ENCODE peak calls at places on chromosome 5, in ten cellular contexts. V, U, Q, Y, C, J, M, O, I and P are unnamed samples. For H3K4me1, the result is how much of the 10 kb centered on the place peaks cover.

GRCh38 chr5:9661316-9662015 is 31.3 kb upstream of the TAS2R1 start:
- DNase-seq in V (no peak), U (no peak), Q (no peak), Y (no peak), C (no peak), J (no peak), M (no peak), O (no peak), I (no peak), P (no peak)

GRCh38 chr5:145218982-145219381 is 616.2 kb downstream of the PRELID2 start:
- DNase-seq in V (no peak), U (no peak), Q (no peak), Y (no peak), C (no peak), J (no peak), M (no peak), O (no peak), I (no peak), P (no peak)

GRCh38 chr5:174504266-174504726 is 220.1 kb upstream of the MSX2 start:
- DNase-seq in V (no peak), U (no peak), Q (no peak), Y (no peak), C (no peak), J (no peak), M (no peak), O (no peak), I (no peak), P (no peak)

GRCh38 chr5:43010956-43011355 is 29.2 kb downstream of the ANXA2R start:
- DNase-seq in V (no peak), U (peak), Q (no peak), Y (no peak), C (no peak), J (no peak), M (no peak), O (no peak), I (no peak), P (no peak)

GRCh38 chr5:135490245-135491037 is 38.3 kb upstream of the TIFAB start:
- DNase-seq in V (peak), U (no peak), Q (no peak), Y (no peak), C (peak), J (no peak), M (no peak), O (no peak), I (no peak), P (no peak)

GRCh38 chr5:178467261-178468195 is 122.7 kb downstream of the COL23A1 start:
- DNase-seq in V (no peak), U (peak), Q (no peak), Y (peak), C (peak), J (no peak), M (peak), O (peak), I (no peak), P (peak)

GRCh38 chr5:39219433-39219832 is at the start of gene FYB1:
- DNase-seq in V (no peak), U (no peak), Q (no peak), Y (peak), C (no peak), J (no peak), M (peak), O (peak), I (no peak), P (peak)

GRCh38 chr5:80109549-80110478 is 74.7 kb downstream of the THBS4 start:
- DNase-seq in V (peak), U (no peak), Q (no peak), Y (peak), C (peak), J (no peak), M (peak), O (peak), I (no peak), P (no peak)

GRCh38 chr5:63439537-63439936 is 522.7 kb downstream of the HTR1A start:
- DNase-seq in V (no peak), U (no peak), Q (no peak), Y (no peak), C (no peak), J (no peak), M (no peak), O (no peak), I (no peak), P (peak)

GRCh38 chr5:150368526-150368925 is 11.0 kb downstream of the TCOF1 start:
- DNase-seq in V (no peak), U (no peak), Q (no peak), Y (no peak), C (no peak), J (no peak), M (no peak), O (no peak), I (no peak), P (peak)

GRCh38 chr5:117209479-117209878 is 634.9 kb upstream of the SEMA6A start:
- DNase-seq in V (no peak), U (no peak), Q (no peak), Y (no peak), C (no peak), J (no peak), M (no peak), O (no peak), I (no peak), P (no peak)
- H3K4me1 ChIP-seq in V (under half), U (under half), Q (under half), Y (under half), C (under half), J (under half), M (under half), O (under half), I (under half), P (under half)

GRCh38 chr5:151697452-151697851 is 10.7 kb upstream of the SPARC start:
- DNase-seq in V (no peak), U (no peak), Q (no peak), Y (no peak), C (no peak), J (no peak), M (no peak), O (no peak), I (no peak), P (no peak)
- H3K4me1 ChIP-seq in V (under half), U (under half), Q (under half), Y (under half), C (under half), J (under half), M (under half), O (under half), I (under half), P (under half)

GRCh38 chr5:78638423-78638822 is 10.1 kb downstream of the LHFPL2 start:
- DNase-seq in V (peak), U (peak), Q (peak), Y (peak), C (peak), J (peak), M (peak), O (peak), I (no peak), P (no peak)
- H3K4me1 ChIP-seq in V (half or more), U (under half), Q (half or more), Y (under half), C (half or more), J (under half), M (half or more), O (half or more), I (under half), P (under half)

GRCh38 chr5:125160787-125161502 is 414.5 kb upstream of the ZNF608 start:
- DNase-seq in V (peak), U (no peak), Q (no peak), Y (no peak), C (peak), J (peak), M (no peak), O (no peak), I (no peak), P (peak)

GRCh38 chr5:125162714-125163113 is 416.3 kb upstream of the ZNF608 start:
- DNase-seq in V (no peak), U (no peak), Q (no peak), Y (no peak), C (no peak), J (no peak), M (no peak), O (no peak), I (no peak), P (no peak)
- H3K4me1 ChIP-seq in V (under half), U (under half), Q (under half), Y (under half), C (under half), J (under half), M (under half), O (under half), I (under half), P (under half)

GRCh38 chr5:139306197-139306596 is 12.7 kb downstream of the MATR3 start:
- DNase-seq in V (no peak), U (no peak), Q (no peak), Y (no peak), C (no peak), J (no peak), M (no peak), O (no peak), I (peak), P (no peak)
- H3K4me1 ChIP-seq in V (half or more), U (under half), Q (half or more), Y (under half), C (under half), J (under half), M (half or more), O (half or more), I (under half), P (half or more)

GRCh38 chr5:78587775-78588291 is 60.7 kb downstream of the LHFPL2 start:
- DNase-seq in V (no peak), U (no peak), Q (no peak), Y (no peak), C (no peak), J (no peak), M (peak), O (no peak), I (no peak), P (no peak)

GRCh38 chr5:78586251-78586650 is 62.3 kb downstream of the LHFPL2 start:
- DNase-seq in V (no peak), U (no peak), Q (no peak), Y (no peak), C (peak), J (no peak), M (peak), O (no peak), I (no peak), P (no peak)

GRCh38 chr5:78589928-78590327 is 58.6 kb downstream of the LHFPL2 start:
- DNase-seq in V (no peak), U (no peak), Q (no peak), Y (no peak), C (no peak), J (no peak), M (no peak), O (no peak), I (no peak), P (no peak)

GRCh38 chr5:78587081-78587774 is 61.3 kb downstream of the LHFPL2 start:
- DNase-seq in V (no peak), U (no peak), Q (no peak), Y (no peak), C (no peak), J (no peak), M (no peak), O (no peak), I (no peak), P (no peak)

DNA sequence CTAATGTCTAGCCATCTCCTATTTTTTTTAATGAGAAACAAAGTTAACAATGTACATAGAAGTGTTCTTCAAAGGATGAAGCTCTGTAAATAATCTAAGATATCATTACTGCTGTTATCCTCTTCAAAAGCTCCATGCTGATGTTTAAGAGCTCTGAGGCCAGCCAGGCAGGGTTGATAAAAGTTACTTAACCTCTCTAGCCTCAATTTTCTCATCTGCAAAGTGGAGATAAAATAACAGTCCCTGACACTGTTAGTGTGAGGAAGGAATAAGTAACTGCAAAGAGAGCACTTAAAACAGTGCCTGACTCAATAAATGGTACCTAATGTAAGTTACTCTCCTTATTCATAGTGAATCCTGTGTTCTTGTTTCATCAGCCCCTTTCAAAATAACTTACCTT is 60.1 kb downstream of the LHFPL2 start:
- DNase-seq in V (no peak), U (no peak), Q (no peak), Y (no peak), C (no peak), J (no peak), M (no peak), O (no peak), I (no peak), P (no peak)
- H3K4me1 ChIP-seq in V (under half), U (under half), Q (half or more), Y (under half), C (under half), J (under half), M (half or more), O (under half), I (under half), P (under half)

GRCh38 chr5:140296289-140296688 is 6.6 kb downstream of the PFDN1 start:
- DNase-seq in V (no peak), U (no peak), Q (no peak), Y (no peak), C (no peak), J (no peak), M (no peak), O (no peak), I (no peak), P (no peak)

GRCh38 chr5:140295414-140295813 is 7.5 kb downstream of the PFDN1 start:
- DNase-seq in V (peak), U (peak), Q (no peak), Y (no peak), C (peak), J (no peak), M (peak), O (no peak), I (peak), P (no peak)

GRCh38 chr5:140293091-140293996 is 9.6 kb downstream of the PFDN1 start:
- DNase-seq in V (no peak), U (no peak), Q (no peak), Y (no peak), C (peak), J (no peak), M (no peak), O (no peak), I (no peak), P (no peak)

GRCh38 chr5:140292212-140293040 is 10.5 kb downstream of the PFDN1 start:
- DNase-seq in V (no peak), U (no peak), Q (no peak), Y (no peak), C (no peak), J (no peak), M (no peak), O (no peak), I (no peak), P (no peak)

GRCh38 chr5:140294753-140295152 is 8.1 kb downstream of the PFDN1 start:
- DNase-seq in V (no peak), U (no peak), Q (no peak), Y (no peak), C (no peak), J (no peak), M (no peak), O (no peak), I (no peak), P (no peak)
- H3K4me1 ChIP-seq in V (under half), U (under half), Q (half or more), Y (under half), C (under half), J (under half), M (half or more), O (half or more), I (under half), P (half or more)

GRCh38 chr5:40648150-40648549 is 31.6 kb upstream of the PTGER4 start:
- DNase-seq in V (no peak), U (no peak), Q (no peak), Y (no peak), C (no peak), J (no peak), M (no peak), O (no peak), I (no peak), P (no peak)
- H3K4me1 ChIP-seq in V (under half), U (under half), Q (under half), Y (under half), C (under half), J (under half), M (under half), O (under half), I (under half), P (under half)